ENCODE peak calls at places on chromosomes 12 and 14, in nine cellular contexts. X, W, L, V, P, R, G, Q and Z are unnamed samples.

GRCh38 chr14:88322505-88323085 is 474 bp downstream of the KCNK10 start:
- DNase-seq in R (no peak), Q (no peak), P (no peak), V (no peak), W (no peak), G (no peak), X (peak), L (no peak), Z (no peak)

GRCh38 chr14:103522649-103523582 is at the start of gene CKB:
- DNase-seq in X (peak), R (peak), V (peak), P (peak), W (no peak), Q (no peak), G (peak), L (peak), Z (peak)

GRCh38 chr14:19729763-19730162 is 13.6 kb upstream of the OR4Q3 start:
- DNase-seq in Q (no peak), L (no peak), V (no peak), R (no peak), X (no peak), W (no peak), P (no peak), G (no peak), Z (no peak)

GRCh38 chr14:94775082-94775874 is 5.4 kb upstream of the GSC start:
- DNase-seq in W (no peak), Q (no peak), V (no peak), G (no peak), R (no peak), L (no peak), X (no peak), P (no peak), Z (no peak)

GRCh38 chr14:77186911-77187648 is 5.5 kb downstream of the TMEM63C start:
- DNase-seq in P (no peak), L (peak), W (no peak), R (peak), V (no peak), G (no peak), Q (peak), X (no peak), Z (no peak)

GRCh38 chr12:71848212-71848611 is 8.7 kb downstream of the TBC1D15 start:
- DNase-seq in V (no peak), P (no peak), R (no peak), Q (no peak), W (no peak), L (peak), G (no peak), X (no peak), Z (no peak)

GRCh38 chr14:102171173-102172020 is 31.7 kb downstream of the WDR20 start:
- DNase-seq in V (no peak), W (no peak), P (no peak), Q (no peak), R (peak), G (no peak), L (no peak), X (no peak), Z (no peak)

GRCh38 chr12:120224304-120225199 is 23.6 kb upstream of the RPLP0 start:
- DNase-seq in L (no peak), Q (no peak), X (no peak), W (no peak), R (peak), V (no peak), P (peak), G (no peak), Z (no peak)

GRCh38 chr12:3493225-3494049 is 2.4 kb downstream of the PRMT8 start:
- DNase-seq in G (no peak), V (no peak), L (no peak), Q (no peak), X (peak), P (peak), W (no peak), R (no peak), Z (no peak)

GRCh38 chr14:76697246-76697645 is 64.0 kb upstream of the VASH1 start:
- DNase-seq in R (peak), L (no peak), G (no peak), P (no peak), W (no peak), V (no peak), Q (no peak), X (no peak), Z (no peak)

GRCh38 chr12:70606001-70606400 is 31.2 kb downstream of the PTPRB start:
- DNase-seq in V (no peak), L (peak), Q (no peak), W (no peak), X (no peak), R (no peak), P (no peak), G (no peak), Z (no peak)

GRCh38 chr12:29519585-29520182 is 22.2 kb upstream of the OVCH1 start:
- DNase-seq in Q (no peak), P (no peak), X (no peak), R (no peak), L (peak), G (no peak), W (no peak), V (peak), Z (peak)

GRCh38 chr14:81272322-81272721 is 51.6 kb upstream of the GTF2A1 start:
- DNase-seq in R (no peak), W (no peak), G (no peak), V (no peak), P (no peak), L (no peak), Q (no peak), X (no peak), Z (no peak)

GRCh38 chr14:86625637-86626036 is 1095.7 kb downstream of the FLRT2 start:
- DNase-seq in V (no peak), R (no peak), P (no peak), X (no peak), Q (no peak), L (no peak), W (no peak), G (no peak), Z (no peak)

GRCh38 chr14:84927096-84927910 is 602.6 kb upstream of the FLRT2 start:
- DNase-seq in X (no peak), Q (no peak), W (no peak), V (no peak), P (no peak), G (no peak), L (no peak), R (no peak), Z (no peak)

GRCh38 chr14:70555890-70556289 is 21.1 kb upstream of the ADAM20 start:
- DNase-seq in P (peak), X (no peak), L (no peak), V (no peak), R (no peak), G (no peak), Q (no peak), W (no peak), Z (no peak)